ENCODE peak calls at places on chromosomes 2 and 18, in ten cellular contexts. One of them, this sample, is unnamed.

GRCh38 chr2:172484253-172484652 is 56.9 kb downstream of the ITGA6 start:
- DNase-seq in HT1080: no peak
- DNase-seq in caudate nucleus: no peak
- DNase-seq in cerebellum: no peak
- DNase-seq in fibroblast of lung: peak
- DNase-seq in LoVo: peak
- DNase-seq in WTC11: no peak
- DNase-seq in IMR-90: peak
- DNase-seq in GM04504: no peak
- DNase-seq in HEK293T: peak
- DNase-seq in this sample: peak

GRCh38 chr2:136117391-136117841 is 533 bp downstream of the CXCR4 start:
- DNase-seq in HT1080: no peak
- DNase-seq in caudate nucleus: no peak
- DNase-seq in cerebellum: no peak
- DNase-seq in fibroblast of lung: peak
- DNase-seq in LoVo: no peak
- DNase-seq in WTC11: peak
- DNase-seq in IMR-90: peak
- DNase-seq in GM04504: peak
- DNase-seq in HEK293T: peak
- DNase-seq in this sample: no peak

GRCh38 chr2:8754056-8754790 is 72.4 kb downstream of the ID2 start:
- DNase-seq in HT1080: no peak
- DNase-seq in caudate nucleus: no peak
- DNase-seq in cerebellum: peak
- DNase-seq in fibroblast of lung: peak
- DNase-seq in LoVo: no peak
- DNase-seq in WTC11: no peak
- DNase-seq in IMR-90: peak
- DNase-seq in GM04504: no peak
- DNase-seq in HEK293T: no peak
- DNase-seq in this sample: peak

GRCh38 chr18:2687390-2688001 is 32.0 kb downstream of the SMCHD1 start:
- DNase-seq in HT1080: no peak
- DNase-seq in caudate nucleus: no peak
- DNase-seq in cerebellum: no peak
- DNase-seq in fibroblast of lung: no peak
- DNase-seq in LoVo: no peak
- DNase-seq in WTC11: no peak
- DNase-seq in IMR-90: no peak
- DNase-seq in GM04504: no peak
- DNase-seq in HEK293T: no peak
- DNase-seq in this sample: no peak

GRCh38 chr18:77061946-77062517 is 70.6 kb downstream of the MBP start:
- DNase-seq in HT1080: no peak
- DNase-seq in caudate nucleus: no peak
- DNase-seq in cerebellum: no peak
- DNase-seq in fibroblast of lung: no peak
- DNase-seq in LoVo: no peak
- DNase-seq in WTC11: no peak
- DNase-seq in IMR-90: no peak
- DNase-seq in GM04504: no peak
- DNase-seq in HEK293T: no peak
- DNase-seq in this sample: peak

GRCh38 chr2:147440694-147441093 is 404.1 kb upstream of the ACVR2A start:
- DNase-seq in HT1080: no peak
- DNase-seq in caudate nucleus: no peak
- DNase-seq in cerebellum: no peak
- DNase-seq in fibroblast of lung: no peak
- DNase-seq in LoVo: no peak
- DNase-seq in WTC11: no peak
- DNase-seq in IMR-90: no peak
- DNase-seq in GM04504: no peak
- DNase-seq in HEK293T: no peak
- DNase-seq in this sample: no peak

GRCh38 chr2:40363631-40364030 is 88.3 kb downstream of the SLC8A1 start:
- DNase-seq in HT1080: no peak
- DNase-seq in caudate nucleus: no peak
- DNase-seq in cerebellum: no peak
- DNase-seq in fibroblast of lung: peak
- DNase-seq in LoVo: no peak
- DNase-seq in WTC11: no peak
- DNase-seq in IMR-90: peak
- DNase-seq in GM04504: no peak
- DNase-seq in HEK293T: no peak
- DNase-seq in this sample: no peak

GRCh38 chr2:9952856-9953503 is 1.5 kb downstream of the GRHL1 start:
- DNase-seq in HT1080: no peak
- DNase-seq in caudate nucleus: no peak
- DNase-seq in cerebellum: no peak
- DNase-seq in fibroblast of lung: no peak
- DNase-seq in LoVo: no peak
- DNase-seq in WTC11: no peak
- DNase-seq in IMR-90: no peak
- DNase-seq in GM04504: no peak
- DNase-seq in HEK293T: no peak
- DNase-seq in this sample: no peak

GRCh38 chr18:59980052-59980668 is 80.4 kb downstream of the PMAIP1 start:
- DNase-seq in HT1080: no peak
- DNase-seq in caudate nucleus: no peak
- DNase-seq in cerebellum: no peak
- DNase-seq in fibroblast of lung: no peak
- DNase-seq in LoVo: no peak
- DNase-seq in WTC11: no peak
- DNase-seq in IMR-90: no peak
- DNase-seq in GM04504: no peak
- DNase-seq in HEK293T: no peak
- DNase-seq in this sample: no peak

GRCh38 chr2:106695919-106696318 is 190.0 kb downstream of the ST6GAL2 start:
- DNase-seq in HT1080: no peak
- DNase-seq in caudate nucleus: no peak
- DNase-seq in cerebellum: no peak
- DNase-seq in fibroblast of lung: no peak
- DNase-seq in LoVo: no peak
- DNase-seq in WTC11: no peak
- DNase-seq in IMR-90: no peak
- DNase-seq in GM04504: no peak
- DNase-seq in HEK293T: no peak
- DNase-seq in this sample: no peak

GRCh38 chr2:105858868-105859693 is 114.4 kb downstream of the NCK2 start:
- DNase-seq in HT1080: no peak
- DNase-seq in caudate nucleus: no peak
- DNase-seq in cerebellum: no peak
- DNase-seq in fibroblast of lung: no peak
- DNase-seq in LoVo: no peak
- DNase-seq in WTC11: no peak
- DNase-seq in IMR-90: no peak
- DNase-seq in GM04504: no peak
- DNase-seq in HEK293T: no peak
- DNase-seq in this sample: no peak

GRCh38 chr18:55283309-55283708 is 304.7 kb downstream of the TCF4 start:
- DNase-seq in HT1080: no peak
- DNase-seq in caudate nucleus: no peak
- DNase-seq in cerebellum: no peak
- DNase-seq in fibroblast of lung: no peak
- DNase-seq in LoVo: no peak
- DNase-seq in WTC11: no peak
- DNase-seq in IMR-90: no peak
- DNase-seq in GM04504: no peak
- DNase-seq in HEK293T: no peak
- DNase-seq in this sample: no peak

GRCh38 chr2:230694241-230694640 is 18.4 kb upstream of the CAB39 start:
- DNase-seq in HT1080: no peak
- DNase-seq in caudate nucleus: no peak
- DNase-seq in cerebellum: no peak
- DNase-seq in fibroblast of lung: no peak
- DNase-seq in LoVo: no peak
- DNase-seq in WTC11: no peak
- DNase-seq in IMR-90: no peak
- DNase-seq in GM04504: no peak
- DNase-seq in HEK293T: no peak
- DNase-seq in this sample: no peak

GRCh38 chr2:190182071-190182524 is 119.6 kb upstream of the MSTN start:
- DNase-seq in HT1080: no peak
- DNase-seq in caudate nucleus: no peak
- DNase-seq in cerebellum: no peak
- DNase-seq in fibroblast of lung: no peak
- DNase-seq in LoVo: no peak
- DNase-seq in WTC11: no peak
- DNase-seq in IMR-90: no peak
- DNase-seq in GM04504: no peak
- DNase-seq in HEK293T: no peak
- DNase-seq in this sample: no peak

GRCh38 chr18:22871809-22872525 is 61.2 kb upstream of the RBBP8 start:
- DNase-seq in HT1080: peak
- DNase-seq in caudate nucleus: no peak
- DNase-seq in cerebellum: no peak
- DNase-seq in fibroblast of lung: peak
- DNase-seq in LoVo: no peak
- DNase-seq in WTC11: no peak
- DNase-seq in IMR-90: peak
- DNase-seq in GM04504: no peak
- DNase-seq in HEK293T: no peak
- DNase-seq in this sample: no peak

GRCh38 chr18:54947115-54947514 is 12.1 kb downstream of the CCDC68 start:
- DNase-seq in HT1080: no peak
- DNase-seq in caudate nucleus: no peak
- DNase-seq in cerebellum: no peak
- DNase-seq in fibroblast of lung: no peak
- DNase-seq in LoVo: peak
- DNase-seq in WTC11: no peak
- DNase-seq in IMR-90: no peak
- DNase-seq in GM04504: no peak
- DNase-seq in HEK293T: no peak
- DNase-seq in this sample: no peak

GRCh38 chr2:46706264-46706983 is 209.2 kb downstream of the MCFD2 start:
- DNase-seq in HT1080: no peak
- DNase-seq in caudate nucleus: no peak
- DNase-seq in cerebellum: no peak
- DNase-seq in fibroblast of lung: peak
- DNase-seq in LoVo: no peak
- DNase-seq in WTC11: no peak
- DNase-seq in IMR-90: peak
- DNase-seq in GM04504: no peak
- DNase-seq in HEK293T: no peak
- DNase-seq in this sample: no peak

GRCh38 chr2:241399941-241400922 is 44.1 kb downstream of the FARP2 start:
- DNase-seq in HT1080: no peak
- DNase-seq in caudate nucleus: no peak
- DNase-seq in cerebellum: peak
- DNase-seq in fibroblast of lung: no peak
- DNase-seq in LoVo: no peak
- DNase-seq in WTC11: no peak
- DNase-seq in IMR-90: no peak
- DNase-seq in GM04504: no peak
- DNase-seq in HEK293T: no peak
- DNase-seq in this sample: peak

GRCh38 chr2:60552096-60552850 is 1.2 kb downstream of the BCL11A start:
- DNase-seq in HT1080: no peak
- DNase-seq in caudate nucleus: no peak
- DNase-seq in cerebellum: no peak
- DNase-seq in fibroblast of lung: peak
- DNase-seq in LoVo: no peak
- DNase-seq in WTC11: peak
- DNase-seq in IMR-90: no peak
- DNase-seq in GM04504: no peak
- DNase-seq in HEK293T: no peak
- DNase-seq in this sample: no peak

GRCh38 chr2:212863185-212863588 is 288.2 kb downstream of the IKZF2 start:
- DNase-seq in HT1080: peak
- DNase-seq in caudate nucleus: no peak
- DNase-seq in cerebellum: no peak
- DNase-seq in fibroblast of lung: peak
- DNase-seq in LoVo: peak
- DNase-seq in WTC11: peak
- DNase-seq in IMR-90: no peak
- DNase-seq in GM04504: no peak
- DNase-seq in HEK293T: peak
- DNase-seq in this sample: peak

GRCh38 chr2:70680735-70681134 is 87.3 kb downstream of the ADD2 start:
- DNase-seq in HT1080: no peak
- DNase-seq in caudate nucleus: no peak
- DNase-seq in cerebellum: no peak
- DNase-seq in fibroblast of lung: no peak
- DNase-seq in LoVo: no peak
- DNase-seq in WTC11: no peak
- DNase-seq in IMR-90: no peak
- DNase-seq in GM04504: no peak
- DNase-seq in HEK293T: no peak
- DNase-seq in this sample: peak

GRCh38 chr2:100676346-100676745 is 113.6 kb downstream of the PDCL3 start:
- DNase-seq in HT1080: peak
- DNase-seq in caudate nucleus: no peak
- DNase-seq in cerebellum: no peak
- DNase-seq in fibroblast of lung: no peak
- DNase-seq in LoVo: no peak
- DNase-seq in WTC11: no peak
- DNase-seq in IMR-90: no peak
- DNase-seq in GM04504: no peak
- DNase-seq in HEK293T: no peak
- DNase-seq in this sample: no peak

GRCh38 chr2:64681479-64681967 is 27.8 kb upstream of the SERTAD2 start:
- DNase-seq in HT1080: no peak
- DNase-seq in caudate nucleus: no peak
- DNase-seq in cerebellum: no peak
- DNase-seq in fibroblast of lung: no peak
- DNase-seq in LoVo: no peak
- DNase-seq in WTC11: no peak
- DNase-seq in IMR-90: no peak
- DNase-seq in GM04504: no peak
- DNase-seq in HEK293T: no peak
- DNase-seq in this sample: no peak

GRCh38 chr2:201406077-201406662 is 45.1 kb downstream of the TRAK2 start:
- DNase-seq in HT1080: peak
- DNase-seq in caudate nucleus: no peak
- DNase-seq in cerebellum: no peak
- DNase-seq in fibroblast of lung: peak
- DNase-seq in LoVo: peak
- DNase-seq in WTC11: no peak
- DNase-seq in IMR-90: peak
- DNase-seq in GM04504: peak
- DNase-seq in HEK293T: no peak
- DNase-seq in this sample: peak

GRCh38 chr2:71100195-71100964 is 29.6 kb downstream of the MCEE start:
- DNase-seq in HT1080: peak
- DNase-seq in caudate nucleus: no peak
- DNase-seq in cerebellum: peak
- DNase-seq in fibroblast of lung: peak
- DNase-seq in LoVo: peak
- DNase-seq in WTC11: peak
- DNase-seq in IMR-90: peak
- DNase-seq in GM04504: peak
- DNase-seq in HEK293T: peak
- DNase-seq in this sample: peak

GRCh38 chr18:36899289-36899688 is 70.4 kb downstream of the KIAA1328 start:
- DNase-seq in HT1080: peak
- DNase-seq in caudate nucleus: no peak
- DNase-seq in cerebellum: no peak
- DNase-seq in fibroblast of lung: no peak
- DNase-seq in LoVo: no peak
- DNase-seq in WTC11: no peak
- DNase-seq in IMR-90: peak
- DNase-seq in GM04504: no peak
- DNase-seq in HEK293T: peak
- DNase-seq in this sample: no peak

GRCh38 chr2:136104977-136105376 is 13.0 kb downstream of the CXCR4 start:
- DNase-seq in HT1080: no peak
- DNase-seq in caudate nucleus: no peak
- DNase-seq in cerebellum: no peak
- DNase-seq in fibroblast of lung: no peak
- DNase-seq in LoVo: no peak
- DNase-seq in WTC11: no peak
- DNase-seq in IMR-90: no peak
- DNase-seq in GM04504: no peak
- DNase-seq in HEK293T: no peak
- DNase-seq in this sample: no peak

GRCh38 chr2:57962861-57963260 is 83.7 kb upstream of the VRK2 start:
- DNase-seq in HT1080: no peak
- DNase-seq in caudate nucleus: no peak
- DNase-seq in cerebellum: no peak
- DNase-seq in fibroblast of lung: no peak
- DNase-seq in LoVo: no peak
- DNase-seq in WTC11: no peak
- DNase-seq in IMR-90: no peak
- DNase-seq in GM04504: no peak
- DNase-seq in HEK293T: no peak
- DNase-seq in this sample: no peak

This sample was measured in cerebellar cortex.